ENCODE peak calls at places on chromosomes 16 and 17, in four cellular contexts. P is K562, O is GM12878, R is HepG2. A is an unnamed sample.

GRCh38 chr16:3065069-3065741 is at the start of gene IL32:
- DNase-seq in R (peak; percentile 87), O (no peak), P (peak; percentile 25), A (no peak)

GRCh38 chr17:12415031-12415430 is 250.7 kb upstream of the MYOCD start:
- DNase-seq in R (no peak), O (no peak), P (no peak), A (no peak)

GRCh38 chr17:49388290-49388640 is 26.2 kb upstream of the ZNF652 start:
- DNase-seq in R (no peak), O (no peak), P (no peak), A (no peak)

GRCh38 chr16:17607624-17608023 is 136.9 kb upstream of the XYLT1 start:
- DNase-seq in P (no peak), R (no peak), O (no peak), A (no peak)

GRCh38 chr17:20279631-20280030 is 187.7 kb downstream of the LGALS9B start:
- DNase-seq in R (no peak), P (no peak), O (no peak), A (no peak)

GRCh38 chr17:48608921-48609505 is 1.8 kb downstream of the HOXB7 start:
- DNase-seq in R (no peak), O (no peak), P (no peak), A (no peak)

GRCh38 chr16:2828521-2828840 is 1.6 kb upstream of the ZG16B start:
- DNase-seq in R (no peak), O (no peak), P (no peak), A (no peak)

GRCh38 chr17:71360301-71360700 is 760.5 kb upstream of the SOX9 start:
- DNase-seq in P (no peak), R (no peak), O (no peak), A (no peak)

GRCh38 chr17:81488276-81488860 is 24.2 kb downstream of the ACTG1 start:
- DNase-seq in R (no peak), O (no peak), P (peak; percentile 58), A (no peak)

GRCh38 chr16:11868412-11868980 is 17.2 kb upstream of the RSL1D1 start:
- DNase-seq in R (no peak), O (no peak), P (no peak), A (no peak)

DNA sequence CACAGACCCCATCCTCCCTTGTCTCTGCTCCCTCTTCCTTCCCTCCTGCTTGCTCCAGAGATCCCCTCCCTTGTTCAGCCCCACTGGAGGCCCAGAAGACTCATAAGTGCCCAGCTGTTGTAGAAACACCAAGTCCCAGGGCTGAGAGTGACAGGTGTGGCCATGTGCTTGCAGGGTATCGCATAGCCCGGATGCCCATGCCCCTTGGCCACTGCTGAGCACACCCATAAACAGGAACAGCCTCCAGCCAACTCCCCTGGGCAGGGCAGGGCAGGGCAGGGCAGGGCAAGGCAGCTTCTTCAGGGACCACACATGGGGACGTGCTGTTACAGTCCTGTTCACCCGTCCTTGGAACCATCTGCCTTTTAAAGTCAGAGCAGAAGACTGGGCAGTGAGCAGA is 2.0 kb downstream of the CACNG1 start:
- DNase-seq in P (no peak), R (no peak), O (no peak), A (no peak)
- TF ChIP-seq TARDBP in P (no peak), R (no peak), O (no peak), A (no peak)

GRCh38 chr17:59777033-59777432 is 69.6 kb downstream of the VMP1 start:
- DNase-seq in P (no peak), O (no peak), R (no peak), A (no peak)

GRCh38 chr17:59779521-59779920 is 72.1 kb downstream of the VMP1 start:
- DNase-seq in R (no peak), P (no peak), O (no peak), A (no peak)

GRCh38 chr17:59775786-59776350 is 68.4 kb downstream of the VMP1 start:
- DNase-seq in O (no peak), R (no peak), P (no peak), A (no peak)

GRCh38 chr17:59778996-59779395 is 71.5 kb downstream of the VMP1 start:
- DNase-seq in R (no peak), P (no peak), O (no peak), A (no peak)

GRCh38 chr17:59776577-59776976 is 69.1 kb downstream of the VMP1 start:
- DNase-seq in O (no peak), R (no peak), P (no peak), A (no peak)
- TF ChIP-seq FOXM1 in O (no peak), R (no peak), P (no peak), A (no peak)

GRCh38 chr16:86952769-86953168 is 364.4 kb downstream of the C16orf95 start:
- DNase-seq in R (no peak), P (no peak), O (no peak), A (no peak)

GRCh38 chr16:86951041-86951822 is 366.0 kb downstream of the C16orf95 start:
- DNase-seq in O (no peak), P (no peak), R (no peak), A (no peak)

GRCh38 chr16:86949630-86950029 is 367.6 kb downstream of the C16orf95 start:
- DNase-seq in P (no peak), R (no peak), O (no peak), A (no peak)

GRCh38 chr16:86953631-86954465 is 363.3 kb downstream of the C16orf95 start:
- DNase-seq in P (no peak), O (no peak), R (no peak), A (no peak)

GRCh38 chr16:86951831-86952598 is 365.2 kb downstream of the C16orf95 start:
- DNase-seq in O (no peak), P (no peak), R (no peak), A (no peak)
- TF ChIP-seq TARDBP in O (no peak), P (no peak), R (no peak), A (no peak)

GRCh38 chr17:17089796-17090641 is 47.8 kb downstream of the MPRIP start:
- DNase-seq in R (no peak), P (no peak), O (no peak), A (no peak)
- TF ChIP-seq FOXM1 in R (no peak), P (no peak), O (no peak), A (no peak)

A was measured in HEK293T.